ENCODE peak calls at places on chromosomes 11 and 22, in seven cellular contexts. One of them, this sample, is unnamed.

GRCh38 chr11:113806403-113806802 is 26.8 kb downstream of the CLDN25 start:
- DNase-seq in AG04450: no peak
- DNase-seq in ELR: peak
- DNase-seq in heart left ventricle: no peak
- DNase-seq in body of pancreas: peak
- DNase-seq in aorta: no peak
- DNase-seq in GDM1: peak
- DNase-seq in this sample: no peak

GRCh38 chr11:69166186-69167115 is 10.7 kb downstream of the SMIM38 start:
- DNase-seq in GDM1: peak
- DNase-seq in AG04450: peak
- DNase-seq in heart left ventricle: peak
- DNase-seq in body of pancreas: peak
- DNase-seq in ELR: peak
- DNase-seq in aorta: peak
- DNase-seq in this sample: peak

GRCh38 chr11:110160016-110160415 is 66.8 kb downstream of the ZC3H12C start:
- DNase-seq in ELR: peak
- DNase-seq in aorta: no peak
- DNase-seq in GDM1: no peak
- DNase-seq in AG04450: no peak
- DNase-seq in heart left ventricle: no peak
- DNase-seq in body of pancreas: no peak
- DNase-seq in this sample: no peak

GRCh38 chr11:77191429-77191822 is 63.4 kb downstream of the MYO7A start:
- DNase-seq in aorta: no peak
- DNase-seq in heart left ventricle: no peak
- DNase-seq in ELR: no peak
- DNase-seq in GDM1: no peak
- DNase-seq in AG04450: no peak
- DNase-seq in body of pancreas: peak
- DNase-seq in this sample: no peak

GRCh38 chr11:121514998-121515671 is 62.4 kb upstream of the SORL1-AS1 start:
- DNase-seq in ELR: no peak
- DNase-seq in GDM1: no peak
- DNase-seq in heart left ventricle: no peak
- DNase-seq in body of pancreas: no peak
- DNase-seq in aorta: no peak
- DNase-seq in AG04450: no peak
- DNase-seq in this sample: no peak

GRCh38 chr11:43578346-43579170 is 102.0 kb upstream of the HSD17B12 start:
- DNase-seq in aorta: no peak
- DNase-seq in GDM1: no peak
- DNase-seq in AG04450: no peak
- DNase-seq in ELR: peak
- DNase-seq in heart left ventricle: no peak
- DNase-seq in body of pancreas: no peak
- DNase-seq in this sample: no peak

GRCh38 chr11:96112192-96113099 is 188.5 kb upstream of the MTMR2 start:
- DNase-seq in body of pancreas: no peak
- DNase-seq in AG04450: no peak
- DNase-seq in GDM1: no peak
- DNase-seq in heart left ventricle: no peak
- DNase-seq in aorta: no peak
- DNase-seq in ELR: no peak
- DNase-seq in this sample: no peak

GRCh38 chr11:43360361-43361032 is 1.8 kb downstream of the TTC17 start:
- DNase-seq in aorta: no peak
- DNase-seq in AG04450: no peak
- DNase-seq in heart left ventricle: no peak
- DNase-seq in ELR: peak
- DNase-seq in body of pancreas: no peak
- DNase-seq in GDM1: no peak
- DNase-seq in this sample: no peak

GRCh38 chr11:61369372-61370348 is 7.5 kb downstream of the TMEM138 start:
- DNase-seq in AG04450: peak
- DNase-seq in heart left ventricle: peak
- DNase-seq in GDM1: no peak
- DNase-seq in body of pancreas: peak
- DNase-seq in aorta: no peak
- DNase-seq in ELR: no peak
- DNase-seq in this sample: peak

GRCh38 chr11:96906521-96906920 is 516.7 kb downstream of the JRKL start:
- DNase-seq in ELR: no peak
- DNase-seq in heart left ventricle: no peak
- DNase-seq in body of pancreas: no peak
- DNase-seq in GDM1: no peak
- DNase-seq in AG04450: no peak
- DNase-seq in aorta: no peak
- DNase-seq in this sample: no peak

GRCh38 chr11:103465555-103466140 is 356.4 kb downstream of the DYNC2H1 start:
- DNase-seq in GDM1: no peak
- DNase-seq in AG04450: no peak
- DNase-seq in body of pancreas: no peak
- DNase-seq in aorta: no peak
- DNase-seq in ELR: no peak
- DNase-seq in heart left ventricle: no peak
- DNase-seq in this sample: no peak

GRCh38 chr22:19753996-19754700 is 6.4 kb upstream of the TBX1 start:
- DNase-seq in GDM1: no peak
- DNase-seq in body of pancreas: no peak
- DNase-seq in AG04450: no peak
- DNase-seq in ELR: no peak
- DNase-seq in aorta: no peak
- DNase-seq in heart left ventricle: no peak
- DNase-seq in this sample: no peak

GRCh38 chr11:86978756-86979608 is 23.8 kb upstream of the FZD4 start:
- DNase-seq in AG04450: no peak
- DNase-seq in ELR: peak
- DNase-seq in heart left ventricle: no peak
- DNase-seq in aorta: no peak
- DNase-seq in GDM1: peak
- DNase-seq in body of pancreas: no peak
- DNase-seq in this sample: no peak

GRCh38 chr11:69911310-69912160 is 92.3 kb upstream of the FGF3 start:
- DNase-seq in GDM1: no peak
- DNase-seq in AG04450: no peak
- DNase-seq in ELR: no peak
- DNase-seq in body of pancreas: peak
- DNase-seq in aorta: peak
- DNase-seq in heart left ventricle: peak
- DNase-seq in this sample: peak

GRCh38 chr11:31102316-31102715 is 267.2 kb downstream of the DCDC1 start:
- DNase-seq in ELR: no peak
- DNase-seq in body of pancreas: no peak
- DNase-seq in aorta: no peak
- DNase-seq in GDM1: no peak
- DNase-seq in heart left ventricle: no peak
- DNase-seq in AG04450: no peak
- DNase-seq in this sample: no peak

GRCh38 chr22:20236052-20236717 is 31.9 kb downstream of the RTN4R start:
- DNase-seq in GDM1: no peak
- DNase-seq in aorta: no peak
- DNase-seq in ELR: no peak
- DNase-seq in heart left ventricle: no peak
- DNase-seq in body of pancreas: no peak
- DNase-seq in AG04450: no peak
- DNase-seq in this sample: no peak

GRCh38 chr11:20238712-20239111 is 78.4 kb upstream of the DBX1 start:
- DNase-seq in body of pancreas: peak
- DNase-seq in heart left ventricle: peak
- DNase-seq in AG04450: no peak
- DNase-seq in ELR: no peak
- DNase-seq in aorta: no peak
- DNase-seq in GDM1: no peak
- DNase-seq in this sample: no peak

GRCh38 chr11:44243633-44244343 is 66.2 kb downstream of the ALX4 start:
- DNase-seq in heart left ventricle: no peak
- DNase-seq in AG04450: no peak
- DNase-seq in aorta: no peak
- DNase-seq in GDM1: no peak
- DNase-seq in body of pancreas: no peak
- DNase-seq in ELR: peak
- DNase-seq in this sample: no peak

GRCh38 chr11:44563716-44564115 is 1.7 kb upstream of the CD82 start:
- DNase-seq in AG04450: peak
- DNase-seq in ELR: no peak
- DNase-seq in aorta: peak
- DNase-seq in GDM1: no peak
- DNase-seq in body of pancreas: no peak
- DNase-seq in heart left ventricle: no peak
- DNase-seq in this sample: no peak

GRCh38 chr11:2802389-2803185 is 83.0 kb downstream of the CDKN1C start:
- DNase-seq in heart left ventricle: peak
- DNase-seq in AG04450: no peak
- DNase-seq in GDM1: no peak
- DNase-seq in ELR: no peak
- DNase-seq in body of pancreas: peak
- DNase-seq in aorta: peak
- DNase-seq in this sample: peak

GRCh38 chr11:100687032-100687629 is at the start of gene ARHGAP42:
- DNase-seq in GDM1: no peak
- DNase-seq in aorta: peak
- DNase-seq in heart left ventricle: peak
- DNase-seq in body of pancreas: peak
- DNase-seq in AG04450: no peak
- DNase-seq in ELR: peak
- DNase-seq in this sample: peak

GRCh38 chr22:20211997-20212753 is 55.9 kb downstream of the RTN4R start:
- DNase-seq in AG04450: no peak
- DNase-seq in GDM1: no peak
- DNase-seq in body of pancreas: peak
- DNase-seq in heart left ventricle: peak
- DNase-seq in ELR: no peak
- DNase-seq in aorta: peak
- DNase-seq in this sample: no peak

GRCh38 chr11:45807792-45808238 is 2.9 kb downstream of the SLC35C1 start:
- DNase-seq in AG04450: no peak
- DNase-seq in ELR: no peak
- DNase-seq in aorta: no peak
- DNase-seq in body of pancreas: peak
- DNase-seq in heart left ventricle: no peak
- DNase-seq in GDM1: no peak
- DNase-seq in this sample: peak

GRCh38 chr22:33242078-33242477 is 183.9 kb upstream of the SYN3 start:
- DNase-seq in heart left ventricle: no peak
- DNase-seq in body of pancreas: no peak
- DNase-seq in aorta: no peak
- DNase-seq in GDM1: no peak
- DNase-seq in ELR: no peak
- DNase-seq in AG04450: no peak
- DNase-seq in this sample: no peak

GRCh38 chr11:77557553-77557952 is 32.2 kb upstream of the AQP11 start:
- DNase-seq in AG04450: no peak
- DNase-seq in GDM1: peak
- DNase-seq in heart left ventricle: no peak
- DNase-seq in ELR: peak
- DNase-seq in body of pancreas: peak
- DNase-seq in aorta: no peak
- DNase-seq in this sample: no peak

GRCh38 chr11:69381681-69382130 is 87.8 kb downstream of the MYEOV start:
- DNase-seq in AG04450: no peak
- DNase-seq in body of pancreas: no peak
- DNase-seq in aorta: peak
- DNase-seq in ELR: no peak
- DNase-seq in GDM1: no peak
- DNase-seq in heart left ventricle: no peak
- DNase-seq in this sample: peak

GRCh38 chr11:16912607-16913006 is 101.6 kb downstream of the PLEKHA7 start:
- DNase-seq in ELR: no peak
- DNase-seq in AG04450: no peak
- DNase-seq in GDM1: no peak
- DNase-seq in body of pancreas: peak
- DNase-seq in aorta: no peak
- DNase-seq in heart left ventricle: no peak
- DNase-seq in this sample: no peak

GRCh38 chr11:78742430-78742829 is 167.8 kb upstream of the NARS2 start:
- DNase-seq in ELR: no peak
- DNase-seq in body of pancreas: peak
- DNase-seq in GDM1: no peak
- DNase-seq in heart left ventricle: peak
- DNase-seq in aorta: peak
- DNase-seq in AG04450: no peak
- DNase-seq in this sample: no peak

GRCh38 chr22:39527481-39527961 is 5.0 kb downstream of the RPS19BP1 start:
- DNase-seq in aorta: no peak
- DNase-seq in GDM1: no peak
- DNase-seq in heart left ventricle: no peak
- DNase-seq in body of pancreas: peak
- DNase-seq in ELR: no peak
- DNase-seq in AG04450: no peak
- DNase-seq in this sample: no peak

GRCh38 chr11:66366844-66367477 is 4.6 kb downstream of the SLC29A2 start:
- DNase-seq in GDM1: no peak
- DNase-seq in body of pancreas: no peak
- DNase-seq in ELR: no peak
- DNase-seq in aorta: no peak
- DNase-seq in AG04450: no peak
- DNase-seq in heart left ventricle: no peak
- DNase-seq in this sample: no peak

GRCh38 chr11:34793666-34794065 is 122.5 kb downstream of the APIP start:
- DNase-seq in AG04450: no peak
- DNase-seq in heart left ventricle: no peak
- DNase-seq in GDM1: no peak
- DNase-seq in body of pancreas: no peak
- DNase-seq in aorta: no peak
- DNase-seq in ELR: no peak
- DNase-seq in this sample: no peak

GRCh38 chr11:9138612-9139579 is 47.5 kb upstream of the SCUBE2 start:
- DNase-seq in AG04450: peak
- DNase-seq in body of pancreas: peak
- DNase-seq in heart left ventricle: no peak
- DNase-seq in GDM1: no peak
- DNase-seq in aorta: no peak
- DNase-seq in ELR: peak
- DNase-seq in this sample: no peak

GRCh38 chr22:20567371-20567847 is 60.0 kb downstream of the MED15 start:
- DNase-seq in body of pancreas: no peak
- DNase-seq in heart left ventricle: peak
- DNase-seq in AG04450: no peak
- DNase-seq in aorta: peak
- DNase-seq in GDM1: no peak
- DNase-seq in ELR: peak
- DNase-seq in this sample: no peak

GRCh38 chr11:43923327-43924111 is 18.9 kb upstream of the C11orf96 start:
- DNase-seq in ELR: peak
- DNase-seq in aorta: peak
- DNase-seq in GDM1: no peak
- DNase-seq in body of pancreas: no peak
- DNase-seq in AG04450: peak
- DNase-seq in heart left ventricle: peak
- DNase-seq in this sample: peak

GRCh38 chr11:85893378-85893777 is 38.2 kb downstream of the CCDC83 start:
- DNase-seq in heart left ventricle: no peak
- DNase-seq in AG04450: no peak
- DNase-seq in aorta: no peak
- DNase-seq in ELR: peak
- DNase-seq in body of pancreas: no peak
- DNase-seq in GDM1: no peak
- DNase-seq in this sample: no peak

GRCh38 chr22:31490496-31490925 is 869 bp upstream of the EIF4ENIF1 start:
- DNase-seq in GDM1: peak
- DNase-seq in aorta: no peak
- DNase-seq in heart left ventricle: peak
- DNase-seq in AG04450: peak
- DNase-seq in body of pancreas: peak
- DNase-seq in ELR: peak
- DNase-seq in this sample: peak

GRCh38 chr22:50173221-50173982 is 2.9 kb downstream of the PANX2 start:
- DNase-seq in heart left ventricle: peak
- DNase-seq in AG04450: no peak
- DNase-seq in GDM1: no peak
- DNase-seq in body of pancreas: no peak
- DNase-seq in ELR: no peak
- DNase-seq in aorta: no peak
- DNase-seq in this sample: no peak

GRCh38 chr11:8767466-8768142 is 85.0 kb downstream of the RPL27A start:
- DNase-seq in ELR: peak
- DNase-seq in aorta: no peak
- DNase-seq in heart left ventricle: no peak
- DNase-seq in AG04450: no peak
- DNase-seq in GDM1: no peak
- DNase-seq in body of pancreas: no peak
- DNase-seq in this sample: no peak